ENCODE peak calls at places on chromosomes 11 and 22, in six cellular contexts. E is gastrocnemius medialis, S is heart right ventricle, V is suprapubic skin, M is breast epithelium, O is neural crest cell. T is an unnamed sample.

GRCh38 chr11:78715639-78716311 is 141.1 kb upstream of the NARS2 start:
- DNase-seq in E (no peak), V (no peak), O (peak; percentile 68), S (no peak), M (no peak), T (peak; percentile 63)

GRCh38 chr22:19996694-19997384 is 19.8 kb downstream of the ARVCF start:
- DNase-seq in V (no peak), M (no peak), O (no peak), S (no peak), E (no peak), T (no peak)

GRCh38 chr11:80307676-80308075 is 866.8 kb upstream of the TENM4 start:
- DNase-seq in S (no peak), M (no peak), E (no peak), V (no peak), O (no peak), T (no peak)

GRCh38 chr11:12280838-12281565 is 96.4 kb upstream of the PARVA start:
- DNase-seq in O (no peak), S (no peak), M (no peak), E (no peak), V (peak; percentile 67), T (peak; percentile 58)

GRCh38 chr11:4098026-4098621 is 3.5 kb downstream of the RRM1 start:
- DNase-seq in O (no peak), V (no peak), E (no peak), M (no peak), S (no peak), T (no peak)

GRCh38 chr11:86800076-86800955 is at the start of gene PRSS23:
- DNase-seq in E (peak; percentile 63), O (peak; percentile 56), V (no peak), S (peak; percentile 52), M (no peak), T (no peak)

GRCh38 chr11:65438257-65439151 is 15.9 kb downstream of the NEAT1 start:
- DNase-seq in M (peak; percentile 11), S (no peak), V (no peak), E (no peak), O (no peak), T (no peak)

GRCh38 chr11:61699737-61700160 is 19.6 kb downstream of the DAGLA start:
- DNase-seq in E (peak; percentile 68), V (no peak), O (no peak), M (peak; percentile 75), S (peak; percentile 48), T (no peak)

GRCh38 chr22:49300241-49300640 is 527.4 kb downstream of the BRD1 start:
- DNase-seq in M (peak; percentile 2), O (no peak), S (no peak), V (peak; percentile 54), E (no peak), T (no peak)

GRCh38 chr11:77882396-77882795 is 61.5 kb downstream of the AAMDC start:
- DNase-seq in M (no peak), S (no peak), O (no peak), E (no peak), V (no peak), T (no peak)

GRCh38 chr22:30390974-30391691 is 3.9 kb upstream of the RNF215 start:
- DNase-seq in O (peak; percentile 41), V (no peak), E (peak; percentile 42), M (peak; percentile 67), S (peak; percentile 15), T (peak; percentile 45)

GRCh38 chr11:117989351-117990102 is 3.3 kb downstream of the IL10RA start:
- DNase-seq in S (no peak), V (no peak), M (no peak), O (no peak), E (peak; percentile 37), T (no peak)

GRCh38 chr11:69372589-69373250 is 78.8 kb downstream of the MYEOV start:
- DNase-seq in E (no peak), V (peak; percentile 61), M (no peak), O (no peak), S (peak; percentile 1), T (no peak)

GRCh38 chr11:132943325-132943736 is 589.0 kb downstream of the OPCML start:
- DNase-seq in V (no peak), S (no peak), O (peak; percentile 20), E (no peak), M (no peak), T (no peak)

GRCh38 chr11:86180415-86180814 is 64.1 kb upstream of the EED start:
- DNase-seq in M (no peak), V (no peak), S (no peak), E (no peak), O (no peak), T (no peak)

GRCh38 chr11:22657101-22657694 is 9.2 kb upstream of the GAS2 start:
- DNase-seq in O (no peak), E (no peak), M (no peak), S (no peak), V (no peak), T (no peak)

GRCh38 chr22:49266561-49267519 is 560.8 kb downstream of the BRD1 start:
- DNase-seq in O (no peak), S (no peak), M (no peak), V (peak; percentile 66), E (no peak), T (no peak)

GRCh38 chr11:10930961-10931760 is 73.3 kb upstream of the ZBED5 start:
- DNase-seq in E (peak; percentile 62), M (peak; percentile 45), V (peak; percentile 87), O (peak; percentile 58), S (peak; percentile 80), T (peak; percentile 37)

GRCh38 chr11:128535468-128536457 is 51.6 kb downstream of the ETS1 start:
- DNase-seq in M (no peak), V (no peak), E (no peak), S (no peak), O (no peak), T (no peak)

GRCh38 chr22:19828035-19828401 is 26.7 kb downstream of the GNB1L start:
- DNase-seq in O (no peak), M (no peak), S (no peak), E (no peak), V (no peak), T (no peak)

GRCh38 chr11:81647374-81647773 is 1086.3 kb downstream of the FAM181B start:
- DNase-seq in M (no peak), O (no peak), S (no peak), E (no peak), V (no peak), T (no peak)

GRCh38 chr11:88402192-88402715 is 64.7 kb upstream of the CTSC start:
- DNase-seq in V (no peak), M (no peak), E (no peak), O (no peak), S (no peak), T (peak; percentile 72)

GRCh38 chr11:123183391-123184099 is 11.5 kb downstream of the CLMP start:
- DNase-seq in E (no peak), S (no peak), V (no peak), M (no peak), O (no peak), T (no peak)

GRCh38 chr11:102576350-102576749 is 45.8 kb upstream of the MMP7 start:
- DNase-seq in V (no peak), S (no peak), M (no peak), E (no peak), O (no peak), T (no peak)

GRCh38 chr11:93775289-93775688 is 8.8 kb upstream of the MED17 start:
- DNase-seq in V (no peak), M (no peak), O (peak; percentile 44), S (no peak), E (no peak), T (peak; percentile 32)

GRCh38 chr11:8721740-8722139 is 39.1 kb downstream of the RPL27A start:
- DNase-seq in S (no peak), E (no peak), V (no peak), O (no peak), M (no peak), T (no peak)

GRCh38 chr11:4090258-4090657 is 4.3 kb upstream of the RRM1 start:
- DNase-seq in V (no peak), E (no peak), M (no peak), O (no peak), S (no peak), T (no peak)

GRCh38 chr11:120248551-120249278 is 8.8 kb downstream of the POU2F3 start:
- DNase-seq in O (no peak), E (no peak), S (no peak), M (no peak), V (no peak), T (no peak)

GRCh38 chr11:110035339-110035738 is 57.9 kb upstream of the ZC3H12C start:
- DNase-seq in S (no peak), E (no peak), V (no peak), O (no peak), M (no peak), T (no peak)

GRCh38 chr11:90434858-90435257 is 212.0 kb upstream of the CHORDC1 start:
- DNase-seq in M (no peak), E (no peak), V (no peak), O (no peak), S (no peak), T (peak; percentile 21)
- TF ChIP-seq CTCF in M (no peak), E (no peak), V (no peak), O (peak; percentile 61), S (peak; percentile 31), T (no peak)

GRCh38 chr11:6576471-6577373 is 26.7 kb downstream of the RRP8 start:
- DNase-seq in S (peak; percentile 60), M (no peak), O (no peak), V (no peak), E (no peak), T (no peak)
- TF ChIP-seq CTCF in S (no peak), M (no peak), O (no peak), V (no peak), E (no peak), T (no peak)

GRCh38 chr11:130070109-130070828 is 575 bp downstream of the APLP2 start:
- DNase-seq in V (peak; percentile 80), O (peak; percentile 37), E (peak; percentile 26), S (no peak), M (no peak), T (no peak)
- TF ChIP-seq CTCF in V (no peak), O (peak; percentile 22), E (no peak), S (peak; percentile 14), M (no peak), T (no peak)

GRCh38 chr22:46366801-46367706 is 31.5 kb downstream of the TRMU start:
- DNase-seq in S (no peak), E (no peak), V (no peak), M (no peak), O (no peak), T (no peak)

GRCh38 chr22:46368871-46369715 is 33.6 kb downstream of the TRMU start:
- DNase-seq in S (no peak), E (no peak), M (no peak), V (no peak), O (no peak), T (no peak)

GRCh38 chr22:46368422-46368821 is 32.9 kb downstream of the TRMU start:
- DNase-seq in E (no peak), S (no peak), O (no peak), V (no peak), M (no peak), T (no peak)

GRCh38 chr22:46366327-46366731 is 30.8 kb downstream of the TRMU start:
- DNase-seq in M (no peak), O (no peak), E (no peak), V (no peak), S (no peak), T (no peak)

DNA sequence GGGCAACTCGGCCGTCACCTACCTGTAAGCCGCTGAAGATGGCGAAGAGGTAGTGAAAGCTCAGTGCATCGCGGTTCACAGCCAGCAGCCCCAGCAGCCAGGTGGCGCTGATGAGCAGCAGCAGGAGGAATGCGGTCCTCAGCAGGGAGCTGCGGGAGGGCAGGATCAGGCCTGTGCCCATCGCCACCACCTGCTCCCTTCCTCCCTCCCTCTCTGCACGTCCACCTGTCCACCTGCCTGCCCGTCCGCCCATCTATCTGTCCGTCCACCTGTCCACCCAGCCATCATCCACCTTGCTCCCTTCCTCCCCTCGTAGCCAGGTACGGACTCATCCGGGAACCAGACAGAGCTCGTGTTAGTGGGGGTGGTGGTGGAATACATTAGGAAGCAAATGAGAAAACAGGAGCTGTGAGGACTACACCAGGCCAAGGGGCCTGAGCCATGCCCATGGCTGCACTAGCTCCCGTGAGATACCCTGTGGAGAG is 32.2 kb downstream of the TRMU start:
- DNase-seq in S (peak; percentile 50), O (peak; percentile 63), M (no peak), V (no peak), E (peak; percentile 44), T (peak; percentile 36)
- TF ChIP-seq CTCF in S (peak; percentile 94), O (peak; percentile 81), M (peak; percentile 71), V (peak; percentile 94), E (peak; percentile 57), T (peak; percentile 95)

T was measured in brain microvascular endothelial cell.